ENCODE peak calls at places on chromosomes 5 and 9, in nine cellular contexts. P, U, Y, E, H, S, M, O and N are unnamed samples.

GRCh38 chr5:579746-580366 is 32.3 kb upstream of the CEP72 start:
- DNase-seq in P (no peak), U (no peak), Y (no peak), E (no peak), H (no peak), S (peak; percentile 55), M (no peak), O (no peak), N (no peak)

GRCh38 chr5:92810036-92810435 is 771.0 kb downstream of the NR2F1-AS1 start:
- DNase-seq in P (no peak), U (no peak), Y (no peak), E (no peak), H (no peak), S (no peak), M (no peak), O (no peak), N (no peak)

GRCh38 chr9:87602933-87603643 is 105.4 kb downstream of the DAPK1 start:
- DNase-seq in P (no peak), U (no peak), Y (no peak), E (no peak), H (no peak), S (no peak), M (no peak), O (no peak), N (no peak)

GRCh38 chr9:34559616-34560546 is 29.6 kb downstream of the CNTFR start:
- DNase-seq in P (no peak), U (no peak), Y (peak; percentile 55), E (no peak), H (peak; percentile 37), S (peak; percentile 87), M (peak; percentile 92), O (peak; percentile 76), N (peak; percentile 75)

GRCh38 chr5:9009931-9010652 is 535.8 kb downstream of the SEMA5A start:
- DNase-seq in P (no peak), U (no peak), Y (no peak), E (no peak), H (no peak), S (no peak), M (no peak), O (no peak), N (no peak)

GRCh38 chr5:2751592-2752021 is at the start of gene IRX2:
- DNase-seq in P (peak; percentile 98), U (no peak), Y (peak; percentile 54), E (peak; percentile 87), H (no peak), S (peak; percentile 97), M (no peak), O (peak; percentile 48), N (no peak)

GRCh38 chr9:103037508-103038477 is 42.7 kb downstream of the CYLC2 start:
- DNase-seq in P (peak; percentile 0), U (no peak), Y (no peak), E (no peak), H (no peak), S (peak; percentile 35), M (no peak), O (no peak), N (no peak)

GRCh38 chr5:59186623-59187022 is 603.7 kb downstream of the RAB3C start:
- DNase-seq in P (no peak), U (no peak), Y (no peak), E (no peak), H (no peak), S (no peak), M (no peak), O (no peak), N (no peak)

GRCh38 chr5:58854396-58854795 is 271.5 kb downstream of the RAB3C start:
- DNase-seq in P (no peak), U (no peak), Y (no peak), E (no peak), H (no peak), S (no peak), M (no peak), O (no peak), N (no peak)

DNA sequence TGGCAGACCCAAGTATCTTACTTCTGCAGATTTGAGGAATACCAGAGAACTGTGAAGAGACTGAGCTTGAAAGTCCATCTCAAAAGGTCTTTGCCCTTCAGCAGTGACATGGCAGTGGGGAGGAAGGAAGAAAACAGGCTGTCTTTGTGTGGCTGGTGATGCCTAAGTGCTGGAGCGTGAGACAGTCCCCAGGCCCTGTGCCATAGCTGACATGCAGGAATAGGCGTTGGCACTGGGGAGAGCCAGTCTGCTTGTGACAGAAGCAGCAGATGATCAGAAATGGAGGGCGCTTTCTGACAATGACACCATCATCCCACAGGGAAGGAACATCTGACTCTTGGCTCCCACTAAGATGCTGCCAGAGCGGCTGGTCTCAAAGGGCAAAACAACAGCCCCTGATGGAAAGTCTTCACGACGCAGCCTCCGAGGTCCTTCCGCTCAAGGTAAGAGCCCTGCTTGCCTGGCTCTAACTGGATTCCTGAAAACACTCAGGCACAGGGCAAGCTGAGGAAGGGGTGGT is 15.5 kb upstream of the GLRX start:
- DNase-seq in P (no peak), U (no peak), Y (no peak), E (no peak), H (no peak), S (no peak), M (peak; percentile 94), O (peak; percentile 49), N (no peak)
- H3K4me1 ChIP-seq in P (peaks cover 7% of the 10 kb centered on the region), U (peaks cover 3% of the 10 kb centered on the region), Y (peaks cover 16% of the 10 kb centered on the region), E (no peaks in the 10 kb centered on the region), H (peaks cover 10% of the 10 kb centered on the region), S (peaks cover 9% of the 10 kb centered on the region), M (peaks cover 75% of the 10 kb centered on the region), O (peaks cover 50% of the 10 kb centered on the region), N (no peaks in the 10 kb centered on the region)

DNA sequence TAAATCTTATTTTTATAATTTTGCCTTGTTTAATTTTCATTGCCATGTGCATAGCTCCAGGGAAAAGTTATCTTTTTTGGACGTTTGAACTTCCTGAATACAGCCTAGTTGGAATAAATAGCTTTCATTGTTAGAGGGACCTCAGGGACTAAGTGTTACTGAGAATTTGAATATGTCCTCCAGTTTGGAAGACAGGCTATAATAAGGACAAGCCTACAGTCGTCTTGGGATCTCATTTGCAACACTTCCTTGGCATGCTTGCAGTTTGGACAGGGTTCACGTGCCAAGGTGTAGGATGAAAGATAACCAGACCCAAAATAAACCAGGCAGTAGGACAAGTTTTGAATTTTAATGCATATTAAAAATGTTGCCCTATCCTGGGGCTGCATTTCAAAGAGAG is 134.2 kb downstream of the ACTBL2 start:
- DNase-seq in P (no peak), U (no peak), Y (no peak), E (no peak), H (no peak), S (no peak), M (peak; percentile 11), O (no peak), N (no peak)
- H3K4me3 ChIP-seq in P (no peak overlapping the region), U (no peak overlapping the region), Y (no peak overlapping the region), E (no peak overlapping the region), H (no peak overlapping the region), S (no peak overlapping the region), M (no peak overlapping the region), O (no peak overlapping the region), N (peak overlapping the region; percentile 18)

GRCh38 chr9:122551371-122551770 is 1.5 kb upstream of the OR1N2 start:
- DNase-seq in P (no peak), U (no peak), Y (no peak), E (no peak), H (no peak), S (no peak), M (no peak), O (no peak), N (no peak)

GRCh38 chr9:122552812-122553211 is at the start of gene OR1N2:
- DNase-seq in P (no peak), U (no peak), Y (no peak), E (no peak), H (no peak), S (no peak), M (no peak), O (no peak), N (no peak)
- H3K27ac ChIP-seq in P (no peak within 1 kb of the TSS), U (no peak within 1 kb of the TSS), Y (no peak within 1 kb of the TSS), E (no peak within 1 kb of the TSS), H (no peak within 1 kb of the TSS), S (no peak within 1 kb of the TSS), M (no peak within 1 kb of the TSS), O (no peak within 1 kb of the TSS), N (no peak within 1 kb of the TSS)

DNA sequence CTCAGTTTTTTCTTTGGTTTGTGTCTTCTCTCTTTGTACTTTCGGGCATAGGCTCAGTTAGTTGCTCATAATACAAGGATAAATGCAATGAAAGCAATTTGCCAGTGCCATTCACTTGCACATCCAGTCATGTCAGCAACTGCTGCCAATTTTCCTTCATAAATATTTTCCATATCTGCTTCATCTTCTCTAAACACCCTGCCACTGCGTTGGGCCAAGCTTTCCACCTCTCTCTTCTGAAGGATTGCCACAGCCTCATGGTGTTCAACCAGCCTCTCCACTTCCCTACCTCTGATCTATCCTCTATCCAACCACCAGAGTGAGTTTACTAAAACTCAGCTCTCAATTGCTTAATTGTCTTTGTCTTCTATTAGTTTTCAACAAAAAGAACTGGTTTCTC is 192.5 kb upstream of the ZNF462 start:
- DNase-seq in P (no peak), U (no peak), Y (no peak), E (no peak), H (no peak), S (no peak), M (no peak), O (no peak), N (no peak)
- H3K4me1 ChIP-seq in P (no peaks in the 10 kb centered on the region), U (no peaks in the 10 kb centered on the region), Y (no peaks in the 10 kb centered on the region), E (peaks cover 8% of the 10 kb centered on the region), H (no peaks in the 10 kb centered on the region), S (no peaks in the 10 kb centered on the region), M (peaks cover 11% of the 10 kb centered on the region), O (peaks cover 9% of the 10 kb centered on the region), N (no peaks in the 10 kb centered on the region)

GRCh38 chr5:5741418-5741817 is 318.9 kb downstream of the ICE1 start:
- DNase-seq in P (no peak), U (no peak), Y (no peak), E (no peak), H (no peak), S (no peak), M (no peak), O (no peak), N (no peak)

GRCh38 chr5:5736007-5736406 is 313.5 kb downstream of the ICE1 start:
- DNase-seq in P (no peak), U (no peak), Y (no peak), E (no peak), H (no peak), S (no peak), M (no peak), O (no peak), N (no peak)

GRCh38 chr5:5738797-5739489 is 316.5 kb downstream of the ICE1 start:
- DNase-seq in P (no peak), U (no peak), Y (no peak), E (no peak), H (no peak), S (no peak), M (no peak), O (no peak), N (no peak)

DNA sequence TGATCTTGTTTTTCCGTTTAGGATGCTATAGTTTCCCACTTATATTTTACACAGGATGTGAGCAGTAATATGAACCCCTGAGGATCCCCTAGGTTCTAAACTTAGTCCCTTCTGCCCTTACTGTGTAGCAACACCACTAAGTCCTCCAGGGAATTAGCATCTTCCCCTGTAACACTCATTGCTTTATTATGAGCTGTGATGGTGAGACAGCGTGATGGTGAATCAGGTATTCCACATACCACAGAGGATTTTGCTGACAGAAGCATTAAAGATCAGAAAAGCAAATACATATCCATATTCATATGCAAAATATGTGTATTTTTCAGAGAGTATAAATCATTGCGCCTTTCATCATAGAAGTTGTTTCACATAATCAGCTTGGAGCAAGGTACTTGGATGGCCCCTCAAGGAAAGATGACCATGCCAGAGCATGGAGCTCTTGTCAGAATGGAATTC is 317.0 kb downstream of the ICE1 start:
- DNase-seq in P (no peak), U (no peak), Y (no peak), E (no peak), H (no peak), S (no peak), M (no peak), O (no peak), N (no peak)
- H3K4me3 ChIP-seq in P (no peak overlapping the region), U (no peak overlapping the region), Y (no peak overlapping the region), E (no peak overlapping the region), H (no peak overlapping the region), S (no peak overlapping the region), M (no peak overlapping the region), O (no peak overlapping the region), N (no peak overlapping the region)